ENCODE peak calls at places on chromosomes 12 and 14, in four cellular contexts. H is neural progenitor cell, Z is HepG2, G is H1. S is an unnamed sample.

GRCh38 chr12:50581226-50582184 is 76.7 kb downstream of the DIP2B start:
- DNase-seq in H (peak; percentile 17), Z (no peak), G (no peak), S (no peak)

GRCh38 chr14:34030864-34031263 is 80.0 kb upstream of the EGLN3 start:
- DNase-seq in H (no peak), Z (no peak), G (no peak), S (no peak)

GRCh38 chr12:71581206-71581605 is 82.4 kb downstream of the ZFC3H1 start:
- DNase-seq in H (no peak), Z (no peak), G (no peak), S (no peak)

GRCh38 chr14:55398679-55399078 is 13.0 kb downstream of the ATG14 start:
- DNase-seq in H (no peak), Z (no peak), G (no peak), S (peak; percentile 56)

GRCh38 chr14:22875003-22875747 is 3.6 kb downstream of the LRP10 start:
- DNase-seq in H (no peak), Z (no peak), G (no peak), S (no peak)

GRCh38 chr12:104204690-104205480 is 10.7 kb upstream of the TXNRD1 start:
- DNase-seq in H (no peak), Z (no peak), G (no peak), S (no peak)

GRCh38 chr12:4355843-4356327 is 23.6 kb downstream of the FGF23 start:
- DNase-seq in H (peak; percentile 67), Z (peak; percentile 28), G (peak; percentile 99), S (no peak)

GRCh38 chr14:69260246-69260978 is 454 bp downstream of the GALNT16 start:
- DNase-seq in H (peak; percentile 89), Z (no peak), G (peak; percentile 79), S (no peak)

GRCh38 chr12:122793685-122794106 is 19.3 kb downstream of the CCDC62 start:
- DNase-seq in H (peak; percentile 61), Z (peak; percentile 34), G (no peak), S (peak; percentile 63)

GRCh38 chr14:103056322-103057027 is 874 bp downstream of the CDC42BPB start:
- DNase-seq in H (peak; percentile 78), Z (no peak), G (peak; percentile 64), S (peak; percentile 57)

GRCh38 chr12:19737019-19737418 is 297.7 kb downstream of the AEBP2 start:
- DNase-seq in H (no peak), Z (no peak), G (no peak), S (no peak)

GRCh38 chr12:76455582-76456345 is 103.8 kb downstream of the OSBPL8 start:
- DNase-seq in H (peak; percentile 60), Z (peak; percentile 62), G (no peak), S (peak; percentile 91)

GRCh38 chr12:57726151-57726883 is 12.2 kb downstream of the AGAP2 start:
- DNase-seq in H (peak; percentile 93), Z (peak; percentile 71), G (peak; percentile 95), S (peak; percentile 97)
- H3K27ac ChIP-seq in H (no peak overlapping the region), Z (no peak overlapping the region), G (no peak overlapping the region), S (peak overlapping the region; percentile 97)

GRCh38 chr12:121033625-121034349 is 5.3 kb downstream of the OASL start:
- DNase-seq in H (no peak), Z (no peak), G (no peak), S (peak; percentile 60)
- H3K27ac ChIP-seq in H (no peak overlapping the region), Z (no peak overlapping the region), G (no peak overlapping the region), S (peak overlapping the region; percentile 46)

GRCh38 chr14:72715215-72715909 is 178.5 kb downstream of the DPF3 start:
- DNase-seq in H (peak; percentile 18), Z (no peak), G (no peak), S (no peak)
- H3K27ac ChIP-seq in H (no peak overlapping the region), Z (no peak overlapping the region), G (no peak overlapping the region), S (no peak overlapping the region)

GRCh38 chr14:44988694-44989093 is 26.7 kb downstream of the TOGARAM1 start:
- DNase-seq in H (peak; percentile 22), Z (no peak), G (no peak), S (no peak)
- H3K27ac ChIP-seq in H (no peak overlapping the region), Z (no peak overlapping the region), G (no peak overlapping the region), S (no peak overlapping the region)

GRCh38 chr12:120699553-120699952 is 10.7 kb upstream of the UNC119B start:
- DNase-seq in H (no peak), Z (no peak), G (no peak), S (no peak)
- H3K27ac ChIP-seq in H (no peak overlapping the region), Z (no peak overlapping the region), G (no peak overlapping the region), S (no peak overlapping the region)

GRCh38 chr12:93086288-93086727 is 157.2 kb upstream of the EEA1 start:
- DNase-seq in H (no peak), Z (no peak), G (no peak), S (no peak)

GRCh38 chr12:93090768-93091172 is 161.7 kb upstream of the EEA1 start:
- DNase-seq in H (no peak), Z (no peak), G (no peak), S (peak; percentile 17)

GRCh38 chr12:93089805-93090569 is 160.9 kb upstream of the EEA1 start:
- DNase-seq in H (no peak), Z (no peak), G (no peak), S (peak; percentile 83)

GRCh38 chr12:93085383-93086287 is 156.5 kb upstream of the EEA1 start:
- DNase-seq in H (no peak), Z (peak; percentile 83), G (no peak), S (no peak)

DNA sequence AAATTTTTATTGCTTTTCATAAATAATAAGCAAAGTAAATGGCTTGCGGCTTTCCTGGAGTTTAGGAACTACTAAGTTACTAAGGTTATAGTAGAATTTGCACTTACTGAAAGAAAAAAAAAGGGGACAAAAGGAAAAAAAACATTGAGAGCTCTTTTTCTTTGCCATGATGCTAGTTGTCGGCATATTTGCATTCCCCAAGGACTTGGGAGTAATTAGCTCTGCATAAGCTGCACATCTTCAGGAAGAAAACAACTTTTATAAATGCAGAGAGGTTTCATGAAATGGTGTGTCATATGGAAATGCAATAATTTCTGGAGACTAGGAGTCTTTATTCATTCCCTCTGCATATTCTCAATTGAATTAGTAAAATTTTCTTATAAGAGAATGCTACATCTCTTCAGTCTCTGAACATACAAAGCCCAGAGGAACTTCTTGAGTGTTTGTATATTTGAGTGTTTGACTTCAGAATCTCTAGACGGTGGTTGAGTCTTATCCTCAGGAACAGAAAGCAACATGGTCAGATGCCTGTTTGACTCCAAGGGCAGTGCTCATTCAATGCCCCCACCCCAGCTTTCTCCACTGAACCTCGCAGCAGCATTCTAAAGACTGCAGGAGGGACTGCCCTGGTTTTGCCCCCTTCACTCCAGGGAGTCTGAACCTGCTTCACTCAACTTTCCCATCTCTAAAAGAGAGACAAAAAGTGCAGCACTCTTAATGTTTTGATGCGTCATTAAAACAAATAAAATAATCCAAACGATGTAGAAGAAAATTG is 158.9 kb upstream of the EEA1 start:
- DNase-seq in H (no peak), Z (no peak), G (no peak), S (no peak)
- H3K27ac ChIP-seq in H (no peak overlapping the region), Z (peak overlapping the region; percentile 71), G (no peak overlapping the region), S (peak overlapping the region; percentile 18)

GRCh38 chr12:5573390-5573789 is 141.5 kb downstream of the NTF3 start:
- DNase-seq in H (no peak), Z (no peak), G (no peak), S (no peak)
- H3K27ac ChIP-seq in H (no peak overlapping the region), Z (no peak overlapping the region), G (no peak overlapping the region), S (no peak overlapping the region)

GRCh38 chr12:131331148-131331750 is 377.5 kb downstream of the ADGRD1 start:
- DNase-seq in H (no peak), Z (no peak), G (no peak), S (no peak)
- H3K27ac ChIP-seq in H (no peak overlapping the region), Z (no peak overlapping the region), G (no peak overlapping the region), S (no peak overlapping the region)

S was measured in A549.